ENCODE peak calls at places on chromosomes 4 and X, in nine cellular contexts. K is kidney glomerular epithelial cell; S is CD8-positive, alpha-beta memory T cell; M is Right ventricle myocardium superior; Q is amniotic stem cell; A is NCI-H2081 treated with DMSO at 0.1 percent for 48 hours; H is pancreas; L is ELR; J is chondrocyte. T is an unnamed sample.

GRCh38 chrX:11427082-11428033 is 134.1 kb downstream of the AMELX start:
- DNase-seq in M (peak), H (no peak), J (peak), K (no peak), Q (no peak), L (no peak), A (no peak), S (no peak), T (no peak)

GRCh38 chrX:3271485-3272186 is 74.8 kb downstream of the MXRA5 start:
- DNase-seq in J (no peak), L (peak), H (no peak), A (no peak), M (no peak), K (peak), S (no peak), Q (peak), T (peak)

GRCh38 chr4:147683172-147683571 is 791 bp downstream of the PRMT9 start:
- DNase-seq in M (no peak), L (peak), J (no peak), S (no peak), K (peak), H (no peak), Q (no peak), A (no peak), T (peak)

GRCh38 chr4:177485528-177485927 is 43.3 kb upstream of the AGA start:
- DNase-seq in A (no peak), J (no peak), H (no peak), Q (peak), K (no peak), S (no peak), M (no peak), L (peak), T (peak)

GRCh38 chrX:23616361-23616760 is 50.9 kb upstream of the PRDX4 start:
- DNase-seq in H (no peak), Q (peak), J (no peak), S (no peak), M (no peak), A (no peak), K (no peak), L (peak), T (peak)

GRCh38 chr4:180811556-180811955 is 1431.6 kb upstream of the TENM3 start:
- DNase-seq in M (no peak), S (no peak), K (no peak), L (no peak), H (no peak), A (no peak), J (no peak), Q (no peak), T (no peak)

GRCh38 chrX:9312922-9313867 is 151.7 kb upstream of the TBL1X start:
- DNase-seq in A (no peak), M (peak), K (no peak), Q (no peak), H (no peak), S (peak), L (peak), J (no peak), T (peak)

GRCh38 chr4:37890501-37891220 is at the start of gene TBC1D1:
- DNase-seq in M (peak), Q (no peak), K (no peak), S (peak), J (no peak), A (no peak), L (peak), H (peak), T (peak)

GRCh38 chr4:1843852-1844251 is 12.1 kb downstream of the LETM1 start:
- DNase-seq in M (peak), S (no peak), H (no peak), L (no peak), K (no peak), J (no peak), Q (no peak), A (no peak), T (no peak)

GRCh38 chr4:69497081-69497480 is 1.4 kb upstream of the UGT2B4 start:
- DNase-seq in S (no peak), K (peak), M (no peak), H (no peak), J (no peak), A (no peak), L (peak), Q (no peak), T (no peak)

GRCh38 chrX:45749375-45749774 is 548.7 kb upstream of the DIPK2B start:
- DNase-seq in S (no peak), Q (no peak), M (no peak), K (no peak), L (peak), J (no peak), A (no peak), H (no peak), T (no peak)

GRCh38 chr4:36351082-36351666 is 69.8 kb downstream of the DTHD1 start:
- DNase-seq in H (peak), Q (no peak), A (no peak), M (peak), S (peak), K (peak), J (no peak), L (peak), T (peak)

GRCh38 chr4:135277980-135278315 is 1076.4 kb upstream of the PABPC4L start:
- DNase-seq in M (no peak), A (no peak), S (no peak), Q (no peak), H (no peak), K (no peak), L (no peak), J (no peak), T (no peak)

GRCh38 chrX:46465203-46465602 is 80.0 kb downstream of the ZNF674 start:
- DNase-seq in M (no peak), Q (no peak), H (no peak), L (no peak), K (no peak), S (no peak), A (no peak), J (no peak), T (peak)

GRCh38 chr4:8688041-8688907 is 95.7 kb downstream of the CPZ start:
- DNase-seq in J (peak), Q (no peak), S (no peak), L (peak), M (no peak), A (no peak), K (no peak), H (no peak), T (no peak)

T was measured in epithelial cell of esophagus.